ENCODE peak calls at places on chromosomes 6 and 20, in eight cellular contexts. I is HTR-8/SVneo; Z is RCC 7860; N is esophagus squamous epithelium; M is activated gamma-delta T cell; V is H1; Q is activated naive CD4-positive, alpha-beta T cell treated with anti-CD3 and anti-CD28 coated beads, Interleukin-2, amount 10 ng/mL, durations not matched to agents 7 days and 5 days; X is ELF-1. L is an unnamed sample.

GRCh38 chr6:35181313-35181932 is 32.3 kb upstream of the SCUBE3 start:
- DNase-seq in I (peak), Z (peak), N (no peak), M (no peak), V (no peak), Q (no peak), X (no peak), L (no peak)

GRCh38 chr20:17626217-17627007 is 55.6 kb downstream of the RRBP1 start:
- DNase-seq in I (no peak), Z (no peak), N (no peak), M (no peak), V (no peak), Q (no peak), X (no peak), L (no peak)

GRCh38 chr6:2841264-2842138 is at the start of gene SERPINB1:
- DNase-seq in I (peak), Z (peak), N (peak), M (peak), V (peak), Q (peak), X (peak), L (peak)

GRCh38 chr6:26158581-26159416 is 71.6 kb downstream of the HFE start:
- DNase-seq in I (no peak), Z (peak), N (no peak), M (peak), V (no peak), Q (peak), X (peak), L (peak)

GRCh38 chr6:127459231-127459641 is at the start of gene KIAA0408:
- DNase-seq in I (no peak), Z (no peak), N (no peak), M (no peak), V (no peak), Q (no peak), X (peak), L (no peak)

GRCh38 chr6:134436950-134437349 is 119.0 kb upstream of the SGK1 start:
- DNase-seq in I (no peak), Z (no peak), N (no peak), M (no peak), V (no peak), Q (no peak), X (no peak), L (no peak)

GRCh38 chr6:86609549-86610388 is 327.6 kb upstream of the HTR1E start:
- DNase-seq in I (no peak), Z (no peak), N (no peak), M (no peak), V (no peak), Q (no peak), X (peak), L (no peak)

GRCh38 chr6:12163149-12163548 is 127.0 kb upstream of the EDN1 start:
- DNase-seq in I (no peak), Z (no peak), N (no peak), M (no peak), V (no peak), Q (peak), X (no peak), L (no peak)

GRCh38 chr6:4133941-4134838 is 1.2 kb downstream of the ECI2 start:
- DNase-seq in I (no peak), Z (no peak), N (no peak), M (no peak), V (peak), Q (peak), X (peak), L (no peak)

GRCh38 chr6:169341706-169342105 is 88.1 kb upstream of the THBS2 start:
- DNase-seq in I (no peak), Z (no peak), N (no peak), M (no peak), V (no peak), Q (no peak), X (no peak), L (no peak)

GRCh38 chr20:51525241-51526104 is 17.0 kb downstream of the NFATC2 start:
- DNase-seq in I (no peak), Z (no peak), N (no peak), M (peak), V (no peak), Q (peak), X (no peak), L (peak)

GRCh38 chr6:110980227-110980626 is 1.6 kb upstream of the RPF2 start:
- DNase-seq in I (no peak), Z (no peak), N (no peak), M (no peak), V (no peak), Q (no peak), X (no peak), L (no peak)

GRCh38 chr6:131400054-131400781 is 172.8 kb upstream of the ARG1 start:
- DNase-seq in I (peak), Z (peak), N (no peak), M (no peak), V (no peak), Q (no peak), X (no peak), L (no peak)

GRCh38 chr6:42105714-42106662 is 36.4 kb downstream of the C6orf132 start:
- DNase-seq in I (no peak), Z (no peak), N (no peak), M (no peak), V (peak), Q (no peak), X (peak), L (no peak)

GRCh38 chr6:3319801-3320200 is 61.1 kb downstream of the PSMG4 start:
- DNase-seq in I (no peak), Z (no peak), N (no peak), M (no peak), V (no peak), Q (no peak), X (no peak), L (no peak)

GRCh38 chr6:163745566-163746400 is 331.3 kb downstream of the QKI start:
- DNase-seq in I (peak), Z (peak), N (no peak), M (no peak), V (no peak), Q (no peak), X (peak), L (no peak)

GRCh38 chr6:44067073-44067759 is 60.0 kb downstream of the MRPL14 start:
- DNase-seq in I (no peak), Z (no peak), N (no peak), M (no peak), V (no peak), Q (no peak), X (no peak), L (no peak)

GRCh38 chr6:129590408-129591022 is 119.5 kb downstream of the ARHGAP18 start:
- DNase-seq in I (no peak), Z (no peak), N (no peak), M (no peak), V (no peak), Q (no peak), X (no peak), L (no peak)

GRCh38 chr20:53321596-53321995 is 272.0 kb downstream of the ZNF217 start:
- DNase-seq in I (no peak), Z (no peak), N (no peak), M (no peak), V (no peak), Q (no peak), X (no peak), L (no peak)

GRCh38 chr6:119129968-119130484 is 51.6 kb upstream of the FAM184A start:
- DNase-seq in I (peak), Z (peak), N (no peak), M (no peak), V (no peak), Q (no peak), X (no peak), L (no peak)

GRCh38 chr6:45350186-45350585 is 22.1 kb downstream of the RUNX2 start:
- DNase-seq in I (no peak), Z (no peak), N (no peak), M (no peak), V (no peak), Q (no peak), X (no peak), L (no peak)

GRCh38 chr6:43771210-43771857 is 1.3 kb downstream of the VEGFA start:
- DNase-seq in I (no peak), Z (peak), N (no peak), M (peak), V (peak), Q (peak), X (peak), L (peak)

GRCh38 chr6:24205020-24205492 is 79.0 kb downstream of the NRSN1 start:
- DNase-seq in I (peak), Z (peak), N (no peak), M (no peak), V (no peak), Q (peak), X (peak), L (no peak)

GRCh38 chr6:46378882-46379405 is 112.3 kb downstream of the RCAN2 start:
- DNase-seq in I (no peak), Z (no peak), N (no peak), M (no peak), V (no peak), Q (no peak), X (no peak), L (no peak)

GRCh38 chr6:44000164-44000842 is 126.9 kb downstream of the MRPL14 start:
- DNase-seq in I (no peak), Z (no peak), N (no peak), M (no peak), V (no peak), Q (peak), X (no peak), L (no peak)

GRCh38 chr6:107491791-107492674 is 2.1 kb downstream of the SOBP start:
- DNase-seq in I (no peak), Z (no peak), N (no peak), M (no peak), V (no peak), Q (no peak), X (no peak), L (no peak)

GRCh38 chr6:15444081-15444731 is 198.3 kb downstream of the JARID2 start:
- DNase-seq in I (no peak), Z (no peak), N (no peak), M (no peak), V (no peak), Q (no peak), X (no peak), L (no peak)

GRCh38 chr6:27280064-27280539 is 32.0 kb downstream of the POM121L2 start:
- DNase-seq in I (peak), Z (peak), N (no peak), M (no peak), V (peak), Q (no peak), X (peak), L (no peak)

GRCh38 chr6:141829996-141830395 is 302.7 kb upstream of the GJE1 start:
- DNase-seq in I (no peak), Z (no peak), N (no peak), M (no peak), V (no peak), Q (no peak), X (peak), L (no peak)

GRCh38 chr6:108616544-108616943 is 55.8 kb downstream of the FOXO3 start:
- DNase-seq in I (no peak), Z (no peak), N (no peak), M (no peak), V (no peak), Q (no peak), X (no peak), L (no peak)

GRCh38 chr6:145953200-145953599 is 11.0 kb downstream of the SHPRH start:
- DNase-seq in I (no peak), Z (no peak), N (no peak), M (no peak), V (no peak), Q (no peak), X (no peak), L (no peak)

GRCh38 chr20:42051935-42052334 is 433.8 kb upstream of the CHD6 start:
- DNase-seq in I (no peak), Z (no peak), N (no peak), M (no peak), V (no peak), Q (no peak), X (no peak), L (no peak)

GRCh38 chr20:55469074-55469473 is 536.2 kb downstream of the CBLN4 start:
- DNase-seq in I (no peak), Z (no peak), N (no peak), M (no peak), V (no peak), Q (no peak), X (no peak), L (no peak)

GRCh38 chr20:59830107-59831023 is 103.1 kb downstream of the SYCP2 start:
- DNase-seq in I (no peak), Z (no peak), N (no peak), M (no peak), V (peak), Q (no peak), X (no peak), L (no peak)

GRCh38 chr20:6007094-6007528 is 46.7 kb downstream of the LRRN4 start:
- DNase-seq in I (no peak), Z (no peak), N (no peak), M (no peak), V (no peak), Q (no peak), X (no peak), L (no peak)

GRCh38 chr6:12403946-12404647 is 113.9 kb downstream of the EDN1 start:
- DNase-seq in I (no peak), Z (no peak), N (no peak), M (no peak), V (no peak), Q (no peak), X (no peak), L (no peak)

GRCh38 chr6:45965787-45966186 is 49.9 kb downstream of the CLIC5 start:
- DNase-seq in I (peak), Z (peak), N (no peak), M (no peak), V (no peak), Q (no peak), X (no peak), L (no peak)

GRCh38 chr6:6008648-6009421 is 2.1 kb upstream of the NRN1 start:
- DNase-seq in I (no peak), Z (peak), N (no peak), M (no peak), V (peak), Q (peak), X (peak), L (peak)

L was measured in activated T-cell treated with anti-CD3 and anti-CD28 coated beads, Interleukin-2, amount 50 U/mL, for 4 hours.